ENCODE peak calls at places on chromosomes 13 and 19, in four cellular contexts. U, M, L and F are unnamed samples.

GRCh38 chr13:79937311-79938243 is 403.3 kb downstream of the SPRY2 start:
- DNase-seq in M (no peak), L (no peak), U (no peak), F (no peak)

GRCh38 chr13:20411638-20412342 is 113.9 kb downstream of the CRYL1 start:
- DNase-seq in U (no peak), L (no peak), M (no peak), F (no peak)

GRCh38 chr13:93364166-93364565 is 137.6 kb downstream of the GPC6 start:
- DNase-seq in L (peak; percentile 61), M (peak; percentile 68), U (no peak), F (no peak)

GRCh38 chr19:4745986-4746385 is 22.3 kb upstream of the DPP9 start:
- DNase-seq in U (no peak), L (no peak), M (no peak), F (no peak)

GRCh38 chr19:40424637-40425449 is 949 bp downstream of the SERTAD1 start:
- DNase-seq in L (no peak), M (peak; percentile 23), U (peak; percentile 50), F (no peak)

GRCh38 chr19:21328402-21328801 is 808 bp downstream of the ZNF708 start:
- DNase-seq in U (peak; percentile 68), M (peak; percentile 6), L (no peak), F (no peak)

GRCh38 chr19:18306903-18307681 is 15.8 kb downstream of the LSM4 start:
- DNase-seq in M (no peak), L (no peak), U (no peak), F (no peak)

GRCh38 chr19:36058481-36059179 is 3.9 kb downstream of the WDR62 start:
- DNase-seq in U (no peak), M (no peak), L (no peak), F (no peak)

GRCh38 chr13:101026328-101026727 is 351.7 kb upstream of the TMTC4 start:
- DNase-seq in U (no peak), M (no peak), L (peak; percentile 90), F (no peak)

GRCh38 chr13:91166714-91167511 is 180.6 kb upstream of the MIR17HG start:
- DNase-seq in M (no peak), L (no peak), U (no peak), F (no peak)

GRCh38 chr19:18742324-18742723 is 48.8 kb downstream of the COMP start:
- DNase-seq in M (no peak), U (peak; percentile 1), L (no peak), F (no peak)

GRCh38 chr13:97724450-97724849 is 229.0 kb upstream of the IPO5 start:
- DNase-seq in L (no peak), U (no peak), M (no peak), F (no peak)

GRCh38 chr19:54921082-54921481 is 15.1 kb downstream of the NCR1 start:
- DNase-seq in L (no peak), M (no peak), U (no peak), F (no peak)

GRCh38 chr13:112839347-112840105 is 129.5 kb upstream of the MCF2L start:
- DNase-seq in L (no peak), M (peak; percentile 46), U (no peak), F (peak; percentile 64)

GRCh38 chr19:1087813-1088418 is 7.3 kb downstream of the POLR2E start:
- DNase-seq in U (no peak), M (no peak), L (no peak), F (no peak)

GRCh38 chr13:42832341-42833153 is 51.2 kb downstream of the FAM216B start:
- DNase-seq in L (peak; percentile 89), U (no peak), M (peak; percentile 95), F (peak; percentile 91)

GRCh38 chr13:26459276-26460131 is 98.0 kb upstream of the WASF3 start:
- DNase-seq in U (no peak), M (no peak), L (peak; percentile 61), F (no peak)

GRCh38 chr19:16338470-16339360 is 14.1 kb downstream of the KLF2 start:
- DNase-seq in M (peak; percentile 98), L (peak; percentile 91), U (no peak), F (peak; percentile 92)

GRCh38 chr19:32252333-32252669 is 93.1 kb upstream of the ZNF507 start:
- DNase-seq in M (no peak), L (no peak), U (no peak), F (no peak)

GRCh38 chr19:19748249-19748938 is 15.5 kb upstream of the ZNF14 start:
- DNase-seq in U (no peak), M (no peak), L (no peak), F (no peak)

GRCh38 chr13:38385152-38385891 is 35.7 kb downstream of the UFM1 start:
- DNase-seq in L (no peak), U (no peak), M (no peak), F (no peak)

GRCh38 chr13:27171244-27171829 is at the start of gene USP12:
- DNase-seq in U (no peak), M (peak; percentile 24), L (no peak), F (no peak)

GRCh38 chr13:35157143-35157755 is 215.2 kb downstream of the NBEA start:
- DNase-seq in M (peak; percentile 46), L (peak; percentile 73), U (peak; percentile 55), F (peak; percentile 53)

GRCh38 chr13:48749699-48750473 is 96.2 kb downstream of the CYSLTR2 start:
- DNase-seq in U (peak; percentile 62), L (peak; percentile 98), M (peak; percentile 97), F (peak; percentile 89)

GRCh38 chr19:31096930-31097329 is 252.3 kb downstream of the TSHZ3 start:
- DNase-seq in U (no peak), M (no peak), L (no peak), F (no peak)

GRCh38 chr19:51111606-51112005 is 3.4 kb upstream of the CTU1 start:
- DNase-seq in M (no peak), U (peak; percentile 51), L (peak; percentile 36), F (no peak)
- TF ChIP-seq CTCF in M (peak; percentile 29), U (peak; percentile 45), L (peak; percentile 46), F (peak; percentile 16)

GRCh38 chr19:6800991-6801396 is 28.5 kb downstream of the VAV1 start:
- DNase-seq in L (peak; percentile 99), M (peak; percentile 89), U (no peak), F (peak; percentile 2)
- H3K4me3 ChIP-seq in L (peak overlapping the region; percentile 53), M (no peak overlapping the region), U (no peak overlapping the region), F (no peak overlapping the region)

DNA sequence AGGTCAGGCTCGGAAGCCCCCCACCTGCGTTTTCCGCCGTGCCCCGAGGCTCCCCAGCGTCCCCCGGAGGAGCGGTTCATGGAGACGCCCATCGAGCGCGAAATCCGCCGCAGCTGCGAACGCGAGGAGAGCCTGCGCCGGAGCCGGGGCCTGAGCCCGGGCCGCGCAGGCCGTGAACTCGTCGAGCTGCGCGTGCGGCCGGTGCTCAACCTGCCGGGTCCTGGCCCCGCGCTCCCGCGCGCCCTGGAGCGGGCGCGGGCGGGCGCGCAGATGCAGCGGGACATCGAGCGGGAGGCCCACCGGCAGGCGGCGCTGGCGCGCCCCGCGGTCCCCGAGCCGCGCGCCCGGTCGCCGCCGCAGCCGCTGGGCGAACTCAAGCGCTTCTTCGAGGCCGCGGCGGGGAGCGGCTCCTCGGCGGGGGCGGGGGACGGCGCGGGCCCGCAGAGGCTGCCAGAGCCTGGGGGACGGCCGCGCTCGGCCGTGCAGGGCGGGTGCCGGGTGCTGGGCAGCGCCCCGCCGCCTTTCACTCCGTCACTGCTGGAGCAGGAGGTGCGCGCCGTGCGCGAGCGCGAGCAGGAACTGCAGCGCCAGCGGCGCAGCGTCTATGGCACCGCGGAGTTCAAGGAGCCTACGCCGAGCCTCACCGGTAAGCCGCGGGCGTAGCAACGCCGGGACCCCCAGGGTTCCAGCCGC is 792 bp downstream of the MISP3 start:
- DNase-seq in M (peak; percentile 83), U (peak; percentile 92), L (peak; percentile 80), F (no peak)
- TF ChIP-seq CTCF in M (peak; percentile 13), U (peak; percentile 41), L (peak; percentile 27), F (peak; percentile 17)

DNA sequence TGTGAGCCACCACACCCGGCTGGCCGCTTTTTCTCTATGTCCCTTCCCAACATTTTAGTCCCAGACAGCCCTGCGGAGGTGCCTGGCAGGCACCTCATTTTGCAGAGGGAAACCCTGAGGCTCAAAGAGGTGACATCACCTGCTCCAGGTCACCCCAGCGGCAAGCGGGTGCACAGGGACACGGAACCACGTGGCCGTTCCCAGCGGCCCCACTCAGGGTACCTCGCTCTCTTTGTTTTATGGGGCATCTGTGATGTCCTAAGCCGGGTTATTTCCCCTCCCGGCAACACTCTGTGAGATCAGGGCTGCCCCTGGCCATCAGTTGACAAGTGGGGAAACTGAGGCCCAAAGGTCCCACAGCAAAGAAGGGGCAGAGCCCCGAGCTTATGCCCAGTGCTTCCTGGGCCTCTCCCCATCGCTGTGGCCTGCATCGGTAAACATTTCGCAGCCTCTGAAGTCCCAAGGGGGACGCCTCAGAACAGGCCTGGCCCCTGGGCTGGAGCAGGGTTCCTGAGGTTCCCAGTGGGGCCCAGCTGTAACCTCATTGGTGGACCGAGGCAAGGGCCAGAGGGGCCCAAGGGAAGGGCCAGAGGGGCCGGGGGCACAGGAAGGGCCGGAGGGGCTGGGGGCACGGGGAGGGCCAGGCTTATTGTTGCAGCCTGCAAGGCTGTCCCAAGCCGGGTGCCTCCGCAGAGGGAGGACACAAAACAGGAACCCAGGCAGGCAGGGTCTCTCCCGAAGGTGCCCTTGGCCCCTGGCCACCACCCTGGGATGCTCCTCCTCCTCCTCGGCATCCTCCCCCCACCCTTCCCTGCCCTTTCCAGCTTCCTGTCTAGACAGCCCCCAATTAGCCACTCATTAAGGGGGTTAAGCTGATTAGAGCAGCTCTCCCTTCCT is 39.0 kb downstream of the SMIM24 start:
- DNase-seq in L (no peak), M (no peak), U (no peak), F (no peak)
- H3K4me3 ChIP-seq in L (no peak overlapping the region), M (no peak overlapping the region), U (no peak overlapping the region), F (no peak overlapping the region)